ENCODE peak calls at places on chromosomes 3 and 15, in five cellular contexts. Z, C, U, L and W are unnamed samples. For H3K4me1 and H3K36me3, the result is how much of the 10 kb centered on the place peaks cover.

GRCh38 chr3:113084777-113085176 is 94.0 kb downstream of the GTPBP8 start:
- DNase-seq in C (no peak), Z (peak), L (peak), U (peak), W (no peak)

GRCh38 chr15:61195116-61196002 is 33.7 kb downstream of the RORA start:
- DNase-seq in C (no peak), U (peak), L (no peak), Z (peak), W (no peak)

GRCh38 chr3:126685493-126685892 is 18.5 kb upstream of the CHCHD6 start:
- DNase-seq in L (no peak), Z (no peak), U (peak), C (no peak), W (no peak)

GRCh38 chr3:171526869-171527268 is 66.7 kb upstream of the TNIK start:
- DNase-seq in Z (no peak), U (peak), L (no peak), C (no peak), W (no peak)

GRCh38 chr3:18987862-18988447 is 160.4 kb upstream of the KCNH8 start:
- DNase-seq in C (no peak), Z (no peak), U (no peak), L (no peak), W (no peak)

GRCh38 chr15:84142888-84143337 is 92.7 kb upstream of the GOLGA6L4 start:
- DNase-seq in Z (peak), C (peak), U (peak), L (peak), W (peak)

GRCh38 chr3:58291671-58292338 is 14.2 kb upstream of the RPP14 start:
- DNase-seq in C (no peak), Z (no peak), U (no peak), L (no peak), W (no peak)

GRCh38 chr3:89373459-89373858 is 266.0 kb downstream of the EPHA3 start:
- DNase-seq in C (no peak), L (no peak), U (no peak), Z (no peak), W (no peak)

GRCh38 chr15:68812596-68813548 is 7.8 kb downstream of the ANP32A start:
- DNase-seq in C (no peak), L (no peak), U (peak), Z (no peak), W (no peak)

GRCh38 chr15:39466428-39466827 is 114.5 kb upstream of the THBS1 start:
- DNase-seq in U (no peak), L (peak), C (peak), Z (no peak), W (no peak)

GRCh38 chr15:46304320-46304719 is 669.5 kb downstream of the SQOR start:
- DNase-seq in L (no peak), Z (no peak), U (no peak), C (no peak), W (no peak)

GRCh38 chr3:189301479-189301878 is 129.7 kb downstream of the TPRG1 start:
- DNase-seq in U (no peak), Z (no peak), C (no peak), L (no peak), W (no peak)

GRCh38 chr3:170480111-170480510 is 61.4 kb downstream of the CLDN11 start:
- DNase-seq in L (no peak), C (no peak), U (no peak), Z (no peak), W (no peak)

GRCh38 chr3:35638640-35639250 is 580 bp upstream of the ARPP21 start:
- DNase-seq in Z (no peak), U (no peak), L (no peak), C (no peak), W (no peak)

GRCh38 chr3:27165348-27165747 is 203.8 kb downstream of the NEK10 start:
- DNase-seq in Z (no peak), U (peak), L (no peak), C (no peak), W (no peak)

GRCh38 chr3:129235310-129235917 is 14.0 kb upstream of the COPG1 start:
- DNase-seq in C (no peak), L (no peak), Z (no peak), U (no peak), W (no peak)

GRCh38 chr15:96334705-96335428 is 4.4 kb downstream of the NR2F2 start:
- DNase-seq in U (peak), L (no peak), C (no peak), Z (peak), W (no peak)

GRCh38 chr3:183188895-183189462 is 26.4 kb upstream of the LAMP3 start:
- DNase-seq in C (no peak), Z (no peak), L (peak), U (no peak), W (no peak)

GRCh38 chr3:13011369-13012227 is 61.6 kb downstream of the IQSEC1 start:
- DNase-seq in Z (no peak), U (no peak), L (no peak), C (peak), W (peak)

GRCh38 chr3:146019508-146019907 is 141.5 kb downstream of the PLOD2 start:
- DNase-seq in C (no peak), U (peak), L (no peak), Z (no peak), W (no peak)

GRCh38 chr15:78129098-78130011 is 1.9 kb downstream of the CIB2 start:
- DNase-seq in L (no peak), U (no peak), C (peak), Z (no peak), W (no peak)

GRCh38 chr3:47646362-47646761 is 67.7 kb upstream of the CSPG5 start:
- DNase-seq in C (no peak), Z (no peak), U (no peak), L (no peak), W (no peak)

GRCh38 chr3:10193692-10194327 is 29.1 kb downstream of the IRAK2 start:
- DNase-seq in L (no peak), U (no peak), Z (no peak), C (peak), W (no peak)

GRCh38 chr15:71329509-71330260 is 214.4 kb downstream of the THSD4 start:
- DNase-seq in C (peak), Z (peak), U (peak), L (no peak), W (no peak)

GRCh38 chr3:58111513-58112184 is 99.1 kb downstream of the DNASE1L3 start:
- DNase-seq in L (no peak), C (no peak), U (no peak), Z (no peak), W (no peak)

GRCh38 chr3:50290116-50290745 is 2.0 kb downstream of the IFRD2 start:
- DNase-seq in Z (no peak), L (no peak), U (no peak), C (no peak), W (no peak)

GRCh38 chr15:77984446-77984861 is 93.1 kb downstream of the TBC1D2B start:
- DNase-seq in C (no peak), L (peak), Z (no peak), U (no peak), W (no peak)

GRCh38 chr3:2099028-2099671 is 484 bp downstream of the CNTN4 start:
- DNase-seq in C (no peak), Z (no peak), L (no peak), U (no peak), W (no peak)

GRCh38 chr3:58299839-58300516 is 6.1 kb upstream of the RPP14 start:
- DNase-seq in Z (peak), L (no peak), C (no peak), U (no peak), W (no peak)

GRCh38 chr3:177410734-177411133 is 213.5 kb upstream of the TBL1XR1 start:
- DNase-seq in L (no peak), C (no peak), U (no peak), Z (no peak), W (no peak)

GRCh38 chr15:33934396-33934795 is 33.9 kb upstream of the CHRM5 start:
- DNase-seq in Z (no peak), L (no peak), U (no peak), C (no peak), W (no peak)

GRCh38 chr15:58039260-58040035 is 26.1 kb downstream of the ALDH1A2 start:
- DNase-seq in C (no peak), L (no peak), U (no peak), Z (no peak), W (no peak)

GRCh38 chr15:98754283-98755022 is 106.1 kb downstream of the IGF1R start:
- DNase-seq in L (no peak), Z (no peak), C (no peak), U (peak), W (no peak)

GRCh38 chr15:97729270-97729669 is 231.2 kb upstream of the ARRDC4 start:
- DNase-seq in L (no peak), U (no peak), Z (no peak), C (peak), W (no peak)

GRCh38 chr15:22902981-22903380 is 64.5 kb downstream of the NIPA2 start:
- DNase-seq in U (no peak), Z (no peak), L (no peak), C (no peak), W (no peak)

GRCh38 chr3:73868688-73869315 is 244.1 kb upstream of the PDZRN3 start:
- DNase-seq in L (peak), U (peak), Z (peak), C (no peak), W (no peak)

DNA sequence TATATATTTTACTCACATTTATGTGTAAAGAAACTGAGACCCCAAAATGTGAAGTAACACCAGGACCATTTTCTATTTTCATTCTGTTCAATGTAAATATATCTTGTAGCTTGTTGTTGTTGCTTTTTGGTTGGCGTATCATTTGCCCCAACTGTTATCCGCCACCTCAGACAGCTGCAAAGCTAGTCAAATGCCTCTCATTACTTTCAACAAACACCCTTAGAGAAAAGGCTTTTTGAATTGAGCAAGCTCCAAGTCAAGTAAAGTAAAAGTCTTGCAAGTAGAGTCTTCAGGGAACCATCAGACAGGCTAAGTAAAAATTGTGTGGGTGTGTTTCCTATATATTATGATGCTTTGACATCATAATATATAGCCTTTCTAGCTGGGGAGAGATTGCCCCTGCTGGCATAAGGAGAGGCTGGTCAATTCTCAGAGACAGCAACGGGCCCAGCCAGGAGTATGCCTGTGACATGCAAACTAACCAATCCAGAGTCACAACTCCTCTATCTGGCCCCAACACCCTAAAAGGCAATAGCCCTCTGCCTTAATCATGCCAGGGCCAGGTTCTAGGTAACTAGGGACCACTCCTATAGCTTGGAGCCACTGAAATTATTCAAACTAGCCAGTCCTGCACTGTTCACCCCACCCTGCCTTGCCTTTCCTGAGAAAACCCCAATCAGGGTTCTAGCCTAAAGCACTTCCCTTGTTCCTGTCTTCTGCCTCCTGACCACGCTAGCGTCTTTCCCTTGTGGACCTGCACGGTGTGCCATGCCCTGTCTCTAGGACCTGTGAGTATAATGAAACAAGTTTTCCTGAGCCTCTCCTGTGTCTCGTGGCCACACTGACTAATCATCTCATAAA is 75.6 kb downstream of the RAD18 start:
- DNase-seq in L (no peak), U (no peak), C (no peak), Z (no peak), W (no peak)
- H3K4me1 ChIP-seq in L (under half), U (half or more), C (under half), Z (under half), W (under half)

GRCh38 chr3:377158-377561 is 180.6 kb downstream of the CHL1 start:
- DNase-seq in L (no peak), C (no peak), Z (no peak), U (peak), W (no peak)
- H3K4me3 ChIP-seq in L (no peak), C (no peak), Z (no peak), U (no peak), W (no peak)

GRCh38 chr3:196558476-196558875 is 9.9 kb downstream of the WDR53 start:
- DNase-seq in L (no peak), C (no peak), U (no peak), Z (no peak), W (no peak)
- H3K36me3 ChIP-seq in L (under half), C (under half), U (under half), Z (half or more), W (under half)

GRCh38 chr3:71500696-71501095 is 82.8 kb downstream of the FOXP1 start:
- DNase-seq in L (no peak), U (no peak), C (no peak), Z (no peak), W (no peak)
- H3K4me1 ChIP-seq in L (under half), U (half or more), C (under half), Z (under half), W (half or more)

GRCh38 chr15:63155486-63155885 is 1.8 kb downstream of the RPS27L start:
- DNase-seq in L (no peak), C (no peak), U (no peak), Z (no peak), W (no peak)
- H3K4me3 ChIP-seq in L (no peak), C (no peak), U (peak), Z (no peak), W (no peak)

GRCh38 chr15:101045236-101045646 is 126.1 kb downstream of the LRRK1 start:
- DNase-seq in C (no peak), U (no peak), Z (no peak), L (peak), W (no peak)
- H3K36me3 ChIP-seq in C (under half), U (under half), Z (under half), L (under half), W (under half)

DNA sequence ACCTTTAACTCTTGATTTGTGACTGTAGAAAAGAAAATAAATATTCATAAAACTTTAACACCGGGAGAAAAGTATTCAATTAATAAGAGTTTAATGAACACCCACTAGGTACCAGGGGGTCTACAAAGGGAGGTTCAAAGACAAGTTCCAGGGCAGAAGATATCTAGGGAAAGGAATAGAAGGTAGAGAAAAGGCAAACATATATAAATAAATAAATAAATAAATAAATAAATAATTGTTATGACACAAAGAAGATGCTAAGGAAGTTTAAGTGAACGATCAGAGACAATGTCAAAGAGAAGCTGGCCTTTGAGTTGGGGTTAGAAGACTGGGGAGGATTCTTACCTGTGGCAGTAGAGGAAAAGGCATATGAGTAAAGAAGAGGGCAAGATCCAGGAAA is 123.8 kb downstream of the NEDD4 start:
- DNase-seq in L (no peak), U (no peak), Z (no peak), C (no peak), W (no peak)
- H3K4me1 ChIP-seq in L (under half), U (under half), Z (under half), C (half or more), W (under half)

GRCh38 chr15:31975446-31976229 is 54.7 kb upstream of the CHRNA7 start:
- DNase-seq in U (no peak), L (no peak), Z (no peak), C (no peak), W (no peak)
- H3K4me3 ChIP-seq in U (peak), L (no peak), Z (no peak), C (no peak), W (no peak)

DNA sequence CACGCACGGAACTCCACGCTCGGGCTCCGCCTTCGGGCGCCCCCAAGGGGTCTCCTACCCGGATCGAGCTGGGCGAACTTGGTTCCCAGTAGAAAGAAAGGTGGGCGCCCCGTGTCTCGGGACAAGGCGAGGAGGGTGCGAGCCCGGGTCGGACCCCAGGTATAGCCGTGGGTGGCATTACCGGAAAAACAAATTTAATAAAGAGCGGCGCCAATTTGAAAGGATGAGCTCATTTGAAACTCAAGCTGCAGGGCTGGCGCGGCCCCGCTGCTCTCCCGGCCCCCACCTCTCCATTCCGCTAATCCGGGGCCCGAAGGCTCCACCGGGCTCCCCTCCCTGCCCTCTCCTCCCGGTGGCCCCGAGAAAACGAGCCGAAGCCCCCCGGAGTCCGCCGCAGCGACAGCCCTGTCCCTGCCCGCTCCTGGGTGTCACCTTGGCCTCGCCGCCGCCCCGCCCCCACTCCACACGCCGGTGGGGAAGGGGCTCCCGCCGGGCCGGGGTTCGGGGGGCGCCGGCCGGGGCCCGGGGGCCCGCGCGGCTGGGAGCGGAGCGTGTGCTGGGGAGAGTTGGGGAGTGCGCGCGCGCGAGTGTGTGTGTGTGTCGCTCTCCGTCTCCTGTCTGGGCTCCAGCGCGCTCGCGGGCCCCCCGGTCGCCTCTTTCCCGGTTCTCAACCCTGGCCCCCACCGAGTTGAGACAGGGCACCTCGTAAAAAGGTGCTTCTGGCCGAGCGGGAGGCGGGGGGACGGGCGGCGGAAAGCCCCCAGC is 1.4 kb downstream of the IGF2BP2 start:
- DNase-seq in Z (peak), C (no peak), U (no peak), L (peak), W (no peak)
- H3K36me3 ChIP-seq in Z (under half), C (under half), U (under half), L (under half), W (under half)

GRCh38 chr15:100170280-100170654 is 171.5 kb downstream of the ADAMTS17 start:
- DNase-seq in U (no peak), L (no peak), C (no peak), Z (no peak), W (no peak)

GRCh38 chr15:100168787-100169186 is 173.0 kb downstream of the ADAMTS17 start:
- DNase-seq in L (no peak), Z (no peak), U (no peak), C (no peak), W (no peak)

GRCh38 chr15:100170673-100171210 is 171.0 kb downstream of the ADAMTS17 start:
- DNase-seq in C (no peak), U (no peak), Z (no peak), L (no peak), W (no peak)

GRCh38 chr15:100171411-100171810 is 170.4 kb downstream of the ADAMTS17 start:
- DNase-seq in L (no peak), U (no peak), Z (no peak), C (no peak), W (no peak)

GRCh38 chr15:100169615-100170279 is 172.0 kb downstream of the ADAMTS17 start:
- DNase-seq in U (no peak), C (no peak), L (no peak), Z (no peak), W (no peak)
- H3K4me1 ChIP-seq in U (under half), C (under half), L (under half), Z (under half), W (under half)